ENCODE peak calls at places on chromosomes 2 and 18, in ten cellular contexts. E is naive thymus-derived CD4-positive, alpha-beta T cell; I is CD8-positive, alpha-beta T cell; B is tibial artery; Y is aorta; H is SJSA1; N is neuronal stem cell; J is fibroblast of lung; L is WERI-Rb-1; Z is stomach. X is an unnamed sample.

GRCh38 chr18:54671291-54671881 is 80.3 kb downstream of the DYNAP start:
- DNase-seq in E (peak; percentile 17), I (no peak), B (no peak), Y (no peak), H (no peak), N (no peak), J (peak; percentile 62), L (no peak), Z (no peak), X (peak; percentile 70)

GRCh38 chr18:53698907-53699306 is 525.6 kb downstream of the MBD2 start:
- DNase-seq in E (no peak), I (no peak), B (no peak), Y (no peak), H (peak; percentile 44), N (peak; percentile 21), J (no peak), L (peak; percentile 43), Z (peak; percentile 52), X (peak; percentile 60)

GRCh38 chr2:236179653-236180500 is 11.7 kb upstream of the GBX2 start:
- DNase-seq in E (no peak), I (no peak), B (no peak), Y (no peak), H (peak; percentile 49), N (peak; percentile 12), J (peak; percentile 13), L (no peak), Z (no peak), X (peak; percentile 56)

GRCh38 chr2:118614856-118615255 is 232.6 kb downstream of the EN1 start:
- DNase-seq in E (no peak), I (no peak), B (no peak), Y (no peak), H (no peak), N (no peak), J (peak; percentile 12), L (no peak), Z (no peak), X (no peak)

GRCh38 chr2:121297217-121297830 is 12.3 kb upstream of the TFCP2L1 start:
- DNase-seq in E (no peak), I (no peak), B (no peak), Y (no peak), H (peak; percentile 7), N (no peak), J (peak; percentile 12), L (peak; percentile 75), Z (peak; percentile 49), X (peak; percentile 54)

GRCh38 chr2:71380665-71381064 is 49.1 kb downstream of the ZNF638 start:
- DNase-seq in E (no peak), I (no peak), B (no peak), Y (no peak), H (no peak), N (no peak), J (no peak), L (no peak), Z (no peak), X (no peak)

GRCh38 chr2:73292906-73293533 is 328 bp downstream of the EGR4 start:
- DNase-seq in E (no peak), I (no peak), B (no peak), Y (no peak), H (no peak), N (no peak), J (no peak), L (peak; percentile 45), Z (no peak), X (no peak)

GRCh38 chr2:178395941-178396585 is 54.9 kb downstream of the PRKRA start:
- DNase-seq in E (no peak), I (no peak), B (no peak), Y (no peak), H (no peak), N (no peak), J (no peak), L (no peak), Z (no peak), X (no peak)

GRCh38 chr2:189347540-189347939 is 93.7 kb upstream of the WDR75 start:
- DNase-seq in E (peak; percentile 57), I (no peak), B (peak; percentile 55), Y (no peak), H (peak; percentile 70), N (no peak), J (peak; percentile 98), L (peak; percentile 11), Z (no peak), X (peak; percentile 94)

GRCh38 chr2:189348369-189348768 is 92.9 kb upstream of the WDR75 start:
- DNase-seq in E (no peak), I (no peak), B (no peak), Y (no peak), H (no peak), N (no peak), J (no peak), L (no peak), Z (no peak), X (no peak)

GRCh38 chr2:189350515-189351209 is 90.6 kb upstream of the WDR75 start:
- DNase-seq in E (no peak), I (no peak), B (peak; percentile 79), Y (peak; percentile 70), H (no peak), N (no peak), J (peak; percentile 97), L (no peak), Z (no peak), X (peak; percentile 69)
- H3K27ac ChIP-seq in E (no peak overlapping the region), I (no peak overlapping the region), B (peak overlapping the region; percentile 79), Y (peak overlapping the region; percentile 36), H (no peak overlapping the region), N (no peak overlapping the region), J (peak overlapping the region; percentile 1), L (no peak overlapping the region), Z (no peak overlapping the region), X (peak overlapping the region; percentile 28)

GRCh38 chr18:2980607-2980923 is 32.4 kb downstream of the LPIN2 start:
- DNase-seq in E (no peak), I (no peak), B (no peak), Y (no peak), H (no peak), N (no peak), J (no peak), L (no peak), Z (no peak), X (no peak)

GRCh38 chr18:2979871-2980606 is 32.9 kb downstream of the LPIN2 start:
- DNase-seq in E (peak; percentile 46), I (no peak), B (peak; percentile 60), Y (no peak), H (no peak), N (no peak), J (no peak), L (no peak), Z (no peak), X (no peak)

GRCh38 chr18:2983296-2983695 is 29.6 kb downstream of the LPIN2 start:
- DNase-seq in E (no peak), I (no peak), B (no peak), Y (no peak), H (no peak), N (no peak), J (no peak), L (no peak), Z (no peak), X (no peak)

GRCh38 chr18:2982452-2983172 is 30.3 kb downstream of the LPIN2 start:
- DNase-seq in E (peak; percentile 59), I (no peak), B (no peak), Y (no peak), H (no peak), N (no peak), J (no peak), L (no peak), Z (no peak), X (no peak)

DNA sequence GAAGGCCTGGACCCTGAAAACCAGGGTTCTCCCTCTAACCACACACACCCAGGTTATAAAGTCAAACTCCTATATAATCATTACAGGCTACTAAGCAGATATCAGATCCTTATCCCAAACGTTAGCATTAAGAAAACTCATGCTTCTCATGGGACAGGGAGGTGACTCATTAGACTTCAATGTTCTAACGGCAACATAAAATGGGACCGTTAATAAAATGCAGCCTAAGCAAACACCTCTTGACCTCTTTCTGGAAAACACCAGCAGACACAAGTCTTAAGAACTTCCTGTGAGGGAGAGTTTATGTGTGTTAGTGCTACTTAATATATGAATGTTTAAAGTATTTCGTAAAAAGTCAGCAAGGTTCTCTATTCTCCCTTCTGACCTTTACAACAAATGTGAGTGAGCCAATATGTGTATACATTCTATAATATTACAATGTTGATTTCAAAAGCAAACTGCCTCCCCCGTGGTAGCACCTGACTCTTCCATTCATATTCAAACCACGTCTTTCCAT is 31.7 kb downstream of the LPIN2 start:
- DNase-seq in E (no peak), I (no peak), B (no peak), Y (no peak), H (no peak), N (no peak), J (peak; percentile 96), L (no peak), Z (no peak), X (peak; percentile 84)
- H3K27ac ChIP-seq in E (peak overlapping the region; percentile 76), I (peak overlapping the region; percentile 46), B (peak overlapping the region; percentile 81), Y (peak overlapping the region; percentile 34), H (peak overlapping the region; percentile 63), N (no peak overlapping the region), J (peak overlapping the region; percentile 79), L (no peak overlapping the region), Z (peak overlapping the region; percentile 77), X (peak overlapping the region; percentile 79)

GRCh38 chr2:47404356-47404755 is 1.4 kb downstream of the MSH2 start:
- DNase-seq in E (no peak), I (no peak), B (no peak), Y (no peak), H (no peak), N (no peak), J (no peak), L (no peak), Z (peak; percentile 17), X (no peak)

GRCh38 chr2:47401789-47402554 is 984 bp upstream of the MSH2 start:
- DNase-seq in E (no peak), I (no peak), B (no peak), Y (no peak), H (no peak), N (no peak), J (no peak), L (peak; percentile 74), Z (peak; percentile 18), X (no peak)

GRCh38 chr2:47403829-47404228 is 873 bp downstream of the MSH2 start:
- DNase-seq in E (no peak), I (no peak), B (no peak), Y (no peak), H (no peak), N (no peak), J (no peak), L (peak; percentile 59), Z (peak; percentile 24), X (peak; percentile 12)

GRCh38 chr2:47402555-47402804 is 476 bp upstream of the MSH2 start:
- DNase-seq in E (no peak), I (no peak), B (no peak), Y (no peak), H (no peak), N (no peak), J (no peak), L (no peak), Z (no peak), X (peak; percentile 38)

DNA sequence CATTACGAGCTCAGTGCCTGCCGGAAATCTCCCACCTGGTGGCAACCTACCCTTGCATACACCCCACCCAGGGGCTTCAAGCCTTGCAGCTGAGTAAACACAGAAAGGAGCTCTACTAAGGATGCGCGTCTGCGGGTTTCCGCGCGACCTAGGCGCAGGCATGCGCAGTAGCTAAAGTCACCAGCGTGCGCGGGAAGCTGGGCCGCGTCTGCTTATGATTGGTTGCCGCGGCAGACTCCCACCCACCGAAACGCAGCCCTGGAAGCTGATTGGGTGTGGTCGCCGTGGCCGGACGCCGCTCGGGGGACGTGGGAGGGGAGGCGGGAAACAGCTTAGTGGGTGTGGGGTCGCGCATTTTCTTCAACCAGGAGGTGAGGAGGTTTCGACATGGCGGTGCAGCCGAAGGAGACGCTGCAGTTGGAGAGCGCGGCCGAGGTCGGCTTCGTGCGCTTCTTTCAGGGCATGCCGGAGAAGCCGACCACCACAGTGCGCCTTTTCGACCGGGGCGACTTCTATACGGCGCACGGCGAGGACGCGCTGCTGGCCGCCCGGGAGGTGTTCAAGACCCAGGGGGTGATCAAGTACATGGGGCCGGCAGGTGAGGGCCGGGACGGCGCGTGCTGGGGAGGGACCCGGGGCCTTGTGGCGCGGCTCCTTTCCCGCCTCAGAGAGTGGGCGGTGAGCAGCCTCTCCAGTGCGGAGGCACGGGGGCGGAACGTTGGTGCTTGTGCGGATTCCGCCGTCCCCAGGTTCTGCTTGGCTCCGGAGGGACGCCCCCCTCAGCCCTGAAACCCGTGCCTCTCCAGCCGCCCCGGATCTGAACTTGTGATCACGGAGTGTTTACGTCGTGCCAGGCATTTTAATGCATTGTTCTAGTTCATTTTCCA is at the start of gene MSH2:
- DNase-seq in E (peak; percentile 91), I (peak; percentile 83), B (peak; percentile 90), Y (peak; percentile 94), H (peak; percentile 93), N (peak; percentile 83), J (peak; percentile 90), L (peak; percentile 99), Z (peak; percentile 91), X (peak; percentile 92)
- H3K27ac ChIP-seq in E (peak within 1 kb of the TSS; percentile 77), I (peak within 1 kb of the TSS; percentile 71), B (peak within 1 kb of the TSS; percentile 64), Y (no peak within 1 kb of the TSS), H (peak within 1 kb of the TSS; percentile 46), N (peak within 1 kb of the TSS; percentile 85), J (peak within 1 kb of the TSS; percentile 20), L (peak within 1 kb of the TSS; percentile 96), Z (peak within 1 kb of the TSS; percentile 73), X (peak within 1 kb of the TSS; percentile 53)

DNA sequence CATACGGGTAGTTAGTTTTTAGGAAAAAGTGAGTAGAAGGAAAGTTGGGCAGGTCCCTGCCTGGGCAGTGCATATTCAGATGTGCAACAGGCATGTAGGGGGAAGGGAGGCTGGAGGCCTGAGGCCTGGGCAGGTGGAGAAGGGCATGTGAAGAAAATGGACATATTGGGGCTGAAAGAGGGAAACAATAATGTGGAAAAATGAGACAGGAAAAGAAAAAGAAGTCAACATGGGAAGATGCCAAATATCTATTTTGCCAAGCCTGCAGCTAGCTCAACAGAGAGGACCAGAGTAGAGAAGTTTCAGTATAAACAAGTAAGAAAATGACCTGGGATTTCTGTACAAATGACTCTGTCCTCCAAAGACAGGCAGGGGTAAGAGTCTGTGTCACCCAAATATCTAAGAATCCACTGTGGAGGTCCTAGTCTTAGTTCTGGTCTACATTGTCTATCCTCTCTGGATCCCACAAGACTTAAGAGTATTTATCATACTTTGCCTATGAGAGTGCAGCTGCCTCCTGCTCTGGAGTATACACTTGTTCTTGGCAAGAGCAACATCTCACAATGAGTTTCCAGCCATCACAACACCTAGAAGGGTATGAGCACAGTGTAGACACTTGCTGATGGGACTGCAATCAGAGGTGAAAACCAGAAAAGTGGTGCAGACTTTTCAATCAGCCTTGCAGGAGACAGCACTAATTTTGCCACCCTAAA is 80.2 kb downstream of the CLHC1 start:
- DNase-seq in E (no peak), I (no peak), B (no peak), Y (no peak), H (no peak), N (no peak), J (no peak), L (no peak), Z (no peak), X (no peak)
- H3K27ac ChIP-seq in E (no peak overlapping the region), I (no peak overlapping the region), B (peak overlapping the region; percentile 78), Y (peak overlapping the region; percentile 11), H (no peak overlapping the region), N (no peak overlapping the region), J (no peak overlapping the region), L (no peak overlapping the region), Z (no peak overlapping the region), X (no peak overlapping the region)

X was measured in PC-3.